ENCODE peak calls at places on chromosome 10, in six cellular contexts. O is WTC11, P is GM23338, S is K562, J is HepG2, B is GM12878. X is an unnamed sample.

GRCh38 chr10:15230257-15230656 is 61.8 kb upstream of the NMT2 start:
- DNase-seq in O (no peak), P (no peak), S (no peak), J (no peak), B (no peak), X (no peak)

GRCh38 chr10:132175907-132176581 is 10.7 kb upstream of the DPYSL4 start:
- DNase-seq in O (peak), P (peak), S (no peak), J (peak), B (no peak), X (no peak)

GRCh38 chr10:8305871-8306652 is 251.6 kb downstream of the GATA3 start:
- DNase-seq in O (no peak), P (no peak), S (no peak), J (no peak), B (no peak), X (no peak)

GRCh38 chr10:35613597-35614226 is 8.6 kb downstream of the GJD4 start:
- DNase-seq in O (no peak), P (peak), S (no peak), J (peak), B (no peak), X (no peak)

GRCh38 chr10:51620131-51620530 is 79.3 kb downstream of the CSTF2T start:
- DNase-seq in O (no peak), P (no peak), S (no peak), J (no peak), B (no peak), X (no peak)

GRCh38 chr10:14126697-14127440 is 203.9 kb downstream of the FRMD4A start:
- DNase-seq in O (no peak), P (no peak), S (no peak), J (no peak), B (no peak), X (no peak)

GRCh38 chr10:46292573-46293023 is 5.8 kb downstream of the ANTXRL start:
- DNase-seq in O (no peak), P (no peak), S (no peak), J (no peak), B (no peak), X (no peak)

GRCh38 chr10:124917939-124918830 is 23.7 kb upstream of the ZRANB1 start:
- DNase-seq in O (no peak), P (no peak), S (no peak), J (no peak), B (no peak), X (no peak)

GRCh38 chr10:12602557-12602956 is 253.2 kb downstream of the CAMK1D start:
- DNase-seq in O (no peak), P (no peak), S (no peak), J (peak), B (no peak), X (no peak)

GRCh38 chr10:59505931-59506330 is 143.6 kb upstream of the FAM13C start:
- DNase-seq in O (no peak), P (no peak), S (no peak), J (no peak), B (no peak), X (no peak)

GRCh38 chr10:103080891-103081581 is 112.0 kb downstream of the NT5C2 start:
- DNase-seq in O (no peak), P (no peak), S (no peak), J (no peak), B (no peak), X (no peak)

GRCh38 chr10:30974773-30975386 is 56.8 kb downstream of the ZNF438 start:
- DNase-seq in O (no peak), P (no peak), S (no peak), J (no peak), B (no peak), X (no peak)

GRCh38 chr10:110865184-110865803 is 6.4 kb upstream of the PDCD4 start:
- DNase-seq in O (no peak), P (no peak), S (no peak), J (no peak), B (no peak), X (no peak)

GRCh38 chr10:62043493-62043938 is 142.0 kb downstream of the ARID5B start:
- DNase-seq in O (no peak), P (no peak), S (no peak), J (no peak), B (no peak), X (no peak)

GRCh38 chr10:72081772-72082590 is 6.4 kb downstream of the SPOCK2 start:
- DNase-seq in O (no peak), P (no peak), S (no peak), J (no peak), B (no peak), X (no peak)

GRCh38 chr10:66996996-66997395 is 71.2 kb downstream of the LRRTM3 start:
- DNase-seq in O (no peak), P (no peak), S (no peak), J (no peak), B (no peak), X (no peak)

GRCh38 chr10:124640538-124641231 is 103.5 kb downstream of the FAM53B start:
- DNase-seq in O (no peak), P (no peak), S (peak), J (no peak), B (peak), X (no peak)

GRCh38 chr10:103967433-103968142 is 648 bp downstream of the SLK start:
- DNase-seq in O (no peak), P (peak), S (peak), J (no peak), B (no peak), X (no peak)

GRCh38 chr10:101781984-101782810 is 1.0 kb downstream of the NPM3 start:
- DNase-seq in O (no peak), P (no peak), S (peak), J (no peak), B (no peak), X (no peak)

GRCh38 chr10:82506680-82507376 is 631.8 kb downstream of the NRG3 start:
- DNase-seq in O (no peak), P (no peak), S (no peak), J (no peak), B (no peak), X (no peak)

GRCh38 chr10:46325021-46325420 is 38.2 kb downstream of the ANTXRL start:
- DNase-seq in O (no peak), P (peak), S (peak), J (no peak), B (no peak), X (no peak)

GRCh38 chr10:69276503-69276902 is 1.8 kb upstream of the HK1 start:
- DNase-seq in O (no peak), P (no peak), S (no peak), J (no peak), B (no peak), X (no peak)

GRCh38 chr10:60394444-60394843 is 4.8 kb upstream of the ANK3 start:
- DNase-seq in O (no peak), P (no peak), S (no peak), J (no peak), B (no peak), X (no peak)

GRCh38 chr10:80191589-80192270 is 13.6 kb downstream of the ANXA11 start:
- DNase-seq in O (no peak), P (no peak), S (no peak), J (no peak), B (no peak), X (no peak)

GRCh38 chr10:132387723-132388210 is 9.2 kb upstream of the PWWP2B start:
- DNase-seq in O (peak), P (peak), S (peak), J (peak), B (no peak), X (no peak)

GRCh38 chr10:65341323-65341922 is 1584.4 kb upstream of the LRRTM3 start:
- DNase-seq in O (no peak), P (no peak), S (no peak), J (no peak), B (no peak), X (no peak)

GRCh38 chr10:69577268-69578232 is 4.3 kb upstream of the NEUROG3 start:
- DNase-seq in O (no peak), P (peak), S (no peak), J (no peak), B (no peak), X (peak)

GRCh38 chr10:22477365-22478287 is 132.3 kb downstream of the SPAG6 start:
- DNase-seq in O (peak), P (peak), S (no peak), J (no peak), B (no peak), X (peak)

GRCh38 chr10:77637474-77637985 is at the start of gene KCNMA1:
- DNase-seq in O (peak), P (peak), S (no peak), J (no peak), B (no peak), X (peak)

GRCh38 chr10:77638766-77639101 is 1.1 kb upstream of the KCNMA1 start:
- DNase-seq in O (no peak), P (peak), S (no peak), J (no peak), B (no peak), X (no peak)

GRCh38 chr10:77639756-77640155 is 2.1 kb upstream of the KCNMA1 start:
- DNase-seq in O (no peak), P (no peak), S (no peak), J (no peak), B (no peak), X (no peak)

GRCh38 chr10:77636967-77637473 is 588 bp downstream of the KCNMA1 start:
- DNase-seq in O (peak), P (no peak), S (no peak), J (no peak), B (no peak), X (peak)

GRCh38 chr10:77637986-77638765 is 568 bp upstream of the KCNMA1 start:
- DNase-seq in O (peak), P (peak), S (no peak), J (no peak), B (no peak), X (no peak)
- TF ChIP-seq CREB1 in O (no peak), P (no peak), S (no peak), J (no peak), B (no peak), X (no peak)

DNA sequence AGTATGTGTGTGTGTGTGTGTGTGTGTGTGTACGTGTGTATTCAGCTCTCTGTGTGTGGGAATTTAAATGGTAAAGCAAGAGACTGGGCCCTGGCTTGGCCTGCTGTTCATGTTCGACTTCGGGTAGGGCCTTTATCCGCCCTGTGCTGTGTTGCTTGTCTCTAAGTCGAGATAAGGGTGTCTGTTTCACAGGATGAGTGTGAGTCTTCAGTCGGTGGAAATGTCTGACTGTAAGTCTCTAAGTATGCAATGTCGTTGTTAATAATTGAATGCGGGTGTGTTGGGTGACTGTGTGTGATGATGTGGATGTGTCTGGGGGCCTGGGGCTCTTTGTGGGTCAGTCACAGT is 34.7 kb downstream of the HIF1AN start:
- DNase-seq in O (no peak), P (no peak), S (no peak), J (no peak), B (no peak), X (no peak)
- TF ChIP-seq CREB1 in O (no peak), P (no peak), S (no peak), J (no peak), B (no peak), X (no peak)

GRCh38 chr10:113550365-113550764 is 2.5 kb upstream of the HABP2 start:
- DNase-seq in O (no peak), P (no peak), S (no peak), J (no peak), B (no peak), X (no peak)
- TF ChIP-seq CREB1 in O (no peak), P (no peak), S (no peak), J (no peak), B (no peak), X (no peak)

GRCh38 chr10:27745719-27746363 is at the start of gene MKX:
- DNase-seq in O (peak), P (peak), S (no peak), J (no peak), B (no peak), X (peak)

GRCh38 chr10:27742926-27743735 is 2.5 kb downstream of the MKX start:
- DNase-seq in O (peak), P (peak), S (no peak), J (no peak), B (no peak), X (no peak)

GRCh38 chr10:27743736-27744477 is 1.7 kb downstream of the MKX start:
- DNase-seq in O (peak), P (peak), S (no peak), J (no peak), B (no peak), X (peak)

GRCh38 chr10:27745380-27745718 is 270 bp downstream of the MKX start:
- DNase-seq in O (no peak), P (peak), S (no peak), J (no peak), B (no peak), X (no peak)

GRCh38 chr10:27744478-27745379 is 890 bp downstream of the MKX start:
- DNase-seq in O (peak), P (peak), S (no peak), J (no peak), B (no peak), X (peak)
- TF ChIP-seq CREB1 in O (no peak), P (no peak), S (no peak), J (no peak), B (no peak), X (no peak)

GRCh38 chr10:90906596-90906995 is 14.3 kb downstream of the ANKRD1 start:
- DNase-seq in O (no peak), P (no peak), S (no peak), J (no peak), B (no peak), X (no peak)

DNA sequence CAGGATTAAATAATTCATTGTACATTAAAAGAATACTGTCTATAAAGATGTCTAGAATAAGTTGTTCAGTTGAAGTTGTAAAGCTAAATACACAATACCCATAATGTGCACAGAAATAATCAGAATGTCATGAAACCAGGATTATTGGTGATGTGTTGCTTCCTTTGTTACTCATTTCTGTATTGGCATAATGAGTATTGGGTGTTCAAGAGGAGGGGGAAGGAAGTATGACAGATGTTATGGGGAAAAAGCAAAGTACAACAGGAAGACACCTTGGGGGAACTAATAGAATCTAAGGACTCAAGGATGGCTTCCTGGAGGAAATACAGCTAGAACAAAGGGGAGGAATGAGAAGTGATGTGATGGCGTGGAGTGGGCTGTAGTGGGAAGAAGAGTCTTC is 15.0 kb downstream of the ANKRD1 start:
- DNase-seq in O (no peak), P (no peak), S (no peak), J (no peak), B (no peak), X (no peak)
- TF ChIP-seq CREB1 in O (no peak), P (no peak), S (no peak), J (no peak), B (peak), X (no peak)

DNA sequence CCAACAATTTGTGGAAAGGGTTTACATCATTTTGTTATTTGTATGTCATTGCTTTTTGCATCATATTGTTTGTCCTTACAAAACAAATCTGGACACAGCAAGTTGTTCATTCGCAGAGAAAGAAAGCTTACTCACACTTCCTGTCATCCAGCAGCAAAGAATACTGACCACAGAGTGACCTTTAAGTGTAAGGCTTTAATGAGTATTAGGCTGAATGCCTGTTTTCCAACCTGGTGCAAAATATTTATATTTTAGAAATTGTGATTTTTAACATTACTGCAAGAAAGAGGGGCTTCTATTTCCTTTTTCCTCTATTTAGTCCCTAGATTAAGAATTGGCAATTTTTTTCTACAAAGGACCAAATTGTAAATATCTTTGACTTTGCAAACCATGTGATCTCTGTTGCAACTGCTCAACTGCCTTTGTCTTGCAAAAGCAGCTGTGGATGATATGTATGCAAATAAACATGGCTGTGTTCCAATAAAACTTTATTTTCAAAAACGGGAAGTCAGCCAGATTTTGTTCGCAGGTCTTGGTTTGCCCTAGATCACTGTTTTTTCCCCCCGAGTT is 27.8 kb upstream of the ITGB1 start:
- DNase-seq in O (no peak), P (no peak), S (no peak), J (peak), B (no peak), X (no peak)
- TF ChIP-seq CREB1 in O (no peak), P (no peak), S (no peak), J (no peak), B (no peak), X (no peak)

DNA sequence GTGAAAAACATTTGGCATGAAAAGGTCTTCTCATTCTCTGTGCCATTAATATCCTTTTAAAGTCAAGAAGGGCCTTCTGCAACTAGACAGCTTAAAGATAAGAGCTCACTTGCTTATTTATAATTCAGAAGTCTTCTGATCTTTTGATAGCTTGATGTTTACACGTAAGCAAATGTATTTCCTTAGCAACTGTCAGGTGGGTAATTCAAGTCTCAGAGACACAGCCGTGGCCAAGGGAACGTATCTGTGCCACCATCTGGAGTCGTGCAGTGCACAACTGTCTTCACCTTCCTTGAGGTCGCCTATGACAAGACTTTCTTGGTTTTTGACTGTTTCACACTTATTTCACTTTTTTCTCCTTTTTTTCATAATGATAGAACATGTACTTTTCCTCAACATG is 4.0 kb upstream of the NEBL start:
- DNase-seq in O (no peak), P (no peak), S (no peak), J (no peak), B (no peak), X (no peak)
- TF ChIP-seq CREB1 in O (no peak), P (no peak), S (no peak), J (no peak), B (no peak), X (no peak)

X was measured in H1.